ENCODE peak calls at places on chromosomes 1 and 21, in four cellular contexts. One of them, this sample, is unnamed.

GRCh38 chr1:205348559-205349477 is 7.9 kb downstream of the KLHDC8A start:
- DNase-seq in cardiac muscle cell: no peak
- DNase-seq in pancreas: no peak
- DNase-seq in endothelial cell of umbilical vein: no peak
- DNase-seq in this sample: no peak

GRCh38 chr21:44670642-44671432 is 4.1 kb upstream of the KRTAP12-2 start:
- DNase-seq in cardiac muscle cell: no peak
- DNase-seq in pancreas: no peak
- DNase-seq in endothelial cell of umbilical vein: no peak
- DNase-seq in this sample: no peak

GRCh38 chr1:224559971-224560728 is 56.0 kb upstream of the CNIH3 start:
- DNase-seq in cardiac muscle cell: no peak
- DNase-seq in pancreas: no peak
- DNase-seq in endothelial cell of umbilical vein: no peak
- DNase-seq in this sample: peak; percentile 79

GRCh38 chr1:226402615-226403521 is 5.0 kb downstream of the PARP1 start:
- DNase-seq in cardiac muscle cell: no peak
- DNase-seq in pancreas: peak; percentile 81
- DNase-seq in endothelial cell of umbilical vein: no peak
- DNase-seq in this sample: no peak

GRCh38 chr1:47432071-47433036 is 5.5 kb upstream of the FOXD2 start:
- DNase-seq in pancreas: peak; percentile 76
- DNase-seq in endothelial cell of umbilical vein: peak; percentile 80
- DNase-seq in cardiac muscle cell: peak; percentile 86
- DNase-seq in this sample: peak; percentile 81

GRCh38 chr21:15135867-15136629 is 71.2 kb upstream of the NRIP1 start:
- DNase-seq in pancreas: no peak
- DNase-seq in cardiac muscle cell: no peak
- DNase-seq in endothelial cell of umbilical vein: no peak
- DNase-seq in this sample: peak; percentile 43

GRCh38 chr1:231201375-231202124 is 39.5 kb upstream of the GNPAT start:
- DNase-seq in pancreas: no peak
- DNase-seq in endothelial cell of umbilical vein: no peak
- DNase-seq in cardiac muscle cell: no peak
- DNase-seq in this sample: no peak

GRCh38 chr1:64823691-64824476 is 79.0 kb downstream of the RAVER2 start:
- DNase-seq in endothelial cell of umbilical vein: peak; percentile 81
- DNase-seq in cardiac muscle cell: peak; percentile 86
- DNase-seq in pancreas: peak; percentile 62
- DNase-seq in this sample: peak; percentile 73

GRCh38 chr1:34162852-34163766 is 1.9 kb downstream of the CSMD2 start:
- DNase-seq in endothelial cell of umbilical vein: peak; percentile 20
- DNase-seq in cardiac muscle cell: peak; percentile 86
- DNase-seq in pancreas: peak; percentile 75
- DNase-seq in this sample: peak; percentile 71

GRCh38 chr21:32392299-32392879 is 423 bp downstream of the URB1 start:
- DNase-seq in endothelial cell of umbilical vein: peak; percentile 44
- DNase-seq in cardiac muscle cell: no peak
- DNase-seq in pancreas: no peak
- DNase-seq in this sample: peak; percentile 29

GRCh38 chr1:29823536-29823935 is 587.2 kb downstream of the PTPRU start:
- DNase-seq in endothelial cell of umbilical vein: no peak
- DNase-seq in cardiac muscle cell: no peak
- DNase-seq in pancreas: no peak
- DNase-seq in this sample: no peak

GRCh38 chr1:109630881-109631512 is 11.4 kb downstream of the AMPD2 start:
- DNase-seq in pancreas: no peak
- DNase-seq in cardiac muscle cell: no peak
- DNase-seq in endothelial cell of umbilical vein: no peak
- DNase-seq in this sample: no peak

GRCh38 chr1:50278352-50278878 is 144.8 kb downstream of the DMRTA2 start:
- DNase-seq in cardiac muscle cell: no peak
- DNase-seq in pancreas: no peak
- DNase-seq in endothelial cell of umbilical vein: no peak
- DNase-seq in this sample: no peak

GRCh38 chr1:167502192-167502551 is 16.2 kb downstream of the CD247 start:
- DNase-seq in cardiac muscle cell: no peak
- DNase-seq in endothelial cell of umbilical vein: no peak
- DNase-seq in pancreas: no peak
- DNase-seq in this sample: no peak

DNA sequence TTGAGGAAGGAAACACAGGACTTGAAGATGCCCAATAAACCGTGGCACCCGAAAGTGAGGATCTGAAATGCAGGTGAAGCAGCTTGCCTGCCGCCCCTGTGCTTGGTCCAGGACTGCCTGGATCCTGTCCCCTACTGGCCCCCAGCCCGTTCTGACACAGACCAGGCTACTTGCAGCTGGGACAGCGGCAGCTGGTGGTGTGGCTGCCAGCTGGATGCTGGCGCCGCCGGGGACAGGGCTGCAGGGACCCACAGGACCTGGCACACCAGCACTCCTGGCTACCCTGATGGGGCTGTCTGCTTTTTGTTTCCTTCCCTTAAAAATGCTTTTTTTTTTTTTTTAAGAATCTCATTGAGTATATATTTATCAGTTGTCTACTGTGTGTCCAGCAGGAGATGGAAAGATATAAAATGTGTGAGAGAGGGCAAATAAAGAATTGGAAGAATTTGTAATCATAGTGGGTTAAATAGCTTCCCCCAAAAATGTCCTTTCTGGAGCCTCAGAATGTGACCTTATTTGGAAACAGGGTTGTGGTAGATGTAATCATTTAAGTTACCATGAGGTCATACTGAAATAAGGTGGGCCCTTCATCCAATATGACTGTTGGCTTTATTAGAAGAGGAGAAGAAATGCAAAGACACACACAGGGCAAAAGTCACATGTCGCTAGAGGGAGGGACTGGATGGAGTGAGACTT is 165.6 kb downstream of the DSCAM start:
- DNase-seq in cardiac muscle cell: no peak
- DNase-seq in endothelial cell of umbilical vein: no peak
- DNase-seq in pancreas: no peak
- DNase-seq in this sample: no peak
- TF ChIP-seq CTCF in cardiac muscle cell: no peak
- TF ChIP-seq CTCF in endothelial cell of umbilical vein: no peak
- TF ChIP-seq CTCF in pancreas: no peak
- TF ChIP-seq CTCF in this sample: no peak

GRCh38 chr1:156547434-156547833 is 24.9 kb downstream of the IQGAP3 start:
- DNase-seq in pancreas: no peak
- DNase-seq in endothelial cell of umbilical vein: no peak
- DNase-seq in cardiac muscle cell: no peak
- DNase-seq in this sample: no peak
- H3K36me3 ChIP-seq in pancreas: no peaks in the 10 kb centered on the region
- H3K36me3 ChIP-seq in endothelial cell of umbilical vein: peaks cover 8% of the 10 kb centered on the region
- H3K36me3 ChIP-seq in cardiac muscle cell: no peaks in the 10 kb centered on the region
- H3K36me3 ChIP-seq in this sample: peaks cover 1% of the 10 kb centered on the region

DNA sequence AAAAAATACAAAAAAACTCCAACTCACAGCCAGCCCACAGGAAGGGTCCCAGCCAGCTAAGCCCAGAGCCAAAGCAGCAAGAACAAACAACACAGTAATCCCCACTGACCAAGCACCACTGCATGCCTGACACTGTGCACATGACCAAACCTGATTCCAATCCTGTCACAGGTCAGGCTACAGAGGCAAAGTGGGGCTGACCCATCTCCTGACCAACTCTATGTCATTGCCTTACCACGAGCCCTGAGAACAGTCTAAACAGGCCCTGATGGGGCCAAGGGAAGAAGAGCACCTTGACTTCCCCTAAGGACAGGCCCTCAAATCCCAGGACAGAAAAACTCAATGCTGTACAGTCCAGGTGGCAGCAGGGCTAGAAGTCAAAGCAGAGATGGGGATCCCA is 2.4 kb downstream of the LSS start:
- DNase-seq in endothelial cell of umbilical vein: no peak
- DNase-seq in pancreas: no peak
- DNase-seq in cardiac muscle cell: no peak
- DNase-seq in this sample: no peak
- H3K4me3 ChIP-seq in endothelial cell of umbilical vein: no peak overlapping the region
- H3K4me3 ChIP-seq in pancreas: no peak overlapping the region
- H3K4me3 ChIP-seq in cardiac muscle cell: no peak overlapping the region
- H3K4me3 ChIP-seq in this sample: no peak overlapping the region

DNA sequence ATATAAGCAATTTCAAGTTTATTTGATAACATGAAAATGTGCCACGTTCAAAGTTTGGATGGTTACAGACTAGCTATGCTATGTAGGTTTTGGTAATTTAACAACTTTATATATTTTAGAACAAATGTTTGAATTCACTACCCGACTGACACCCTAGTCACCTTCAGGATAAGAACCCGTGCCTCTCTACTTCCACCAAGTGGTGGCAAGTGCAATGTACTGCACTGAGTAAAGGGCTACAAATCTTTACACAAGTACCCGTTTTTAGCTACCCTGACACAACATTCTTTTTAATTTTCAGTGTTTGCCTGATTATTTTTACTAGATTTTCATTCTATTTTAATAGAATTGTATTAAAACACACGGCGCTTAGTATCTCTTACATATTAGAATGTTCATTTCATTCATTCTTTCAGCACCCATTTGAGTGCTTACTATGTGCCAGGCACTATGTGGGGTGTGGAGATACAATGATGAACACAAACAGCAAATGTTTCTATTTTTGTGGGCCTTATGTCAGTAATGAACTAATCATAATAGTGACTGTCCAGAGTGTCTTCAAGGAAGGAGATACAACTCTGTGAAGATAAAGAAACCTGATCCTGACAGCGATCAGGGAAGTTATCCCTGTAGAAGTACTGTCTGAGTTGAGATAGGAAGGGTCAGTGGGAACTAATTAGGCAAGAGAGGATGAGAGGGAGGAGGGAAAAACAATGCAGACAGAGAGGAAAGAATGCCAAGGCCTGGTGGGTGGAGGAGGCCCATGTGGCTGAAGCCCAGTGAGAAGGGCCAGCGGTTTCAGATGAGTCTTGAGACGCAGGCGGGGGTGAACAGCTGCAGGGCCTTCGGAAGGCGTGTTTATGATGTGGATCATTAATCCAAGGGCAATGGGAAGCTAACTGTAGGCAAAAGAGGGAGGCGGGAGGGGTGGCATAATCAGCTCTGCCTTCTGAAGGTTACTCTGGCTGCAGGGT is 3.8 kb downstream of the LCA5L start:
- DNase-seq in cardiac muscle cell: peak; percentile 68
- DNase-seq in pancreas: no peak
- DNase-seq in endothelial cell of umbilical vein: peak; percentile 47
- DNase-seq in this sample: peak; percentile 50
- TF ChIP-seq CTCF in cardiac muscle cell: peak; percentile 86
- TF ChIP-seq CTCF in pancreas: peak; percentile 72
- TF ChIP-seq CTCF in endothelial cell of umbilical vein: peak; percentile 70
- TF ChIP-seq CTCF in this sample: peak; percentile 66

GRCh38 chr1:203321273-203322052 is 16.1 kb downstream of the BTG2 start:
- DNase-seq in cardiac muscle cell: no peak
- DNase-seq in endothelial cell of umbilical vein: no peak
- DNase-seq in pancreas: no peak
- DNase-seq in this sample: no peak

GRCh38 chr1:203320546-203321272 is 15.4 kb downstream of the BTG2 start:
- DNase-seq in cardiac muscle cell: peak; percentile 76
- DNase-seq in pancreas: peak; percentile 76
- DNase-seq in endothelial cell of umbilical vein: peak; percentile 94
- DNase-seq in this sample: peak; percentile 76

GRCh38 chr1:203323587-203323986 is 18.3 kb downstream of the BTG2 start:
- DNase-seq in pancreas: no peak
- DNase-seq in cardiac muscle cell: no peak
- DNase-seq in endothelial cell of umbilical vein: no peak
- DNase-seq in this sample: no peak

GRCh38 chr1:203324103-203325003 is 19.0 kb downstream of the BTG2 start:
- DNase-seq in cardiac muscle cell: peak; percentile 48
- DNase-seq in endothelial cell of umbilical vein: no peak
- DNase-seq in pancreas: no peak
- DNase-seq in this sample: no peak

DNA sequence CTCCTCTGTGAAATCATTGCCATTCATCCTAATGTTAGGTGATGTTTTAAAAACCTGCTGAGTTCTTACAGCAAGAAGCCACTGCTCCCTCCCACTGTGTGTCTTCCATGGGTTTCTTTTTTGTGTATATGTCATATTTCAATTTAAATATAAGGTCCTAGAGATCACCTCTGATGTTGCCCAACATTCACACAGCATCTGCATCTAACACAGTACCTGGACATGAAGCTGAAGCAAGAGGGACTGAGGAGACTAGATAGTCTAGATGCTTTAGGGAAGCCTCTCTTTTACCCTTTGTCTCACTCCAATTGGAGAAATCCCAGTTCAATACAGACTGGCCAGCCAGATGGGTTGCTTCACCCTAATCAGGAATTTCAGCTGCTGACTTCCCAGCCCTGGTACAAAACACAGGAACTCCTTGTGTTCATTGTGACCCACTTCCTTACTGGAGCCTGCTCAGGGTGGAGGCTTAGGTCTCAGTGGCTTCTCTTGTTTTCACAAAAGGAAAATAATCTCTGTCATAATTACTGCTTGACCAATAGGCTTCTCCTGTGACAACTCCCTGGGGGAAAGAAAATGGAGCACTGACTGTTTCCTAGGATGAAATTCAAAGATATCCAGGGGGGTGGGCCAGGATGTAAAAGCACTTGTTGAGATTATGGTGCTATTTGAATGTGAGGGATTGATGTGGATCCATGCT is 17.3 kb downstream of the BTG2 start:
- DNase-seq in cardiac muscle cell: peak; percentile 86
- DNase-seq in pancreas: no peak
- DNase-seq in endothelial cell of umbilical vein: peak; percentile 83
- DNase-seq in this sample: no peak
- H3K36me3 ChIP-seq in cardiac muscle cell: no peaks in the 10 kb centered on the region
- H3K36me3 ChIP-seq in pancreas: no peaks in the 10 kb centered on the region
- H3K36me3 ChIP-seq in endothelial cell of umbilical vein: no peaks in the 10 kb centered on the region
- H3K36me3 ChIP-seq in this sample: no peaks in the 10 kb centered on the region

DNA sequence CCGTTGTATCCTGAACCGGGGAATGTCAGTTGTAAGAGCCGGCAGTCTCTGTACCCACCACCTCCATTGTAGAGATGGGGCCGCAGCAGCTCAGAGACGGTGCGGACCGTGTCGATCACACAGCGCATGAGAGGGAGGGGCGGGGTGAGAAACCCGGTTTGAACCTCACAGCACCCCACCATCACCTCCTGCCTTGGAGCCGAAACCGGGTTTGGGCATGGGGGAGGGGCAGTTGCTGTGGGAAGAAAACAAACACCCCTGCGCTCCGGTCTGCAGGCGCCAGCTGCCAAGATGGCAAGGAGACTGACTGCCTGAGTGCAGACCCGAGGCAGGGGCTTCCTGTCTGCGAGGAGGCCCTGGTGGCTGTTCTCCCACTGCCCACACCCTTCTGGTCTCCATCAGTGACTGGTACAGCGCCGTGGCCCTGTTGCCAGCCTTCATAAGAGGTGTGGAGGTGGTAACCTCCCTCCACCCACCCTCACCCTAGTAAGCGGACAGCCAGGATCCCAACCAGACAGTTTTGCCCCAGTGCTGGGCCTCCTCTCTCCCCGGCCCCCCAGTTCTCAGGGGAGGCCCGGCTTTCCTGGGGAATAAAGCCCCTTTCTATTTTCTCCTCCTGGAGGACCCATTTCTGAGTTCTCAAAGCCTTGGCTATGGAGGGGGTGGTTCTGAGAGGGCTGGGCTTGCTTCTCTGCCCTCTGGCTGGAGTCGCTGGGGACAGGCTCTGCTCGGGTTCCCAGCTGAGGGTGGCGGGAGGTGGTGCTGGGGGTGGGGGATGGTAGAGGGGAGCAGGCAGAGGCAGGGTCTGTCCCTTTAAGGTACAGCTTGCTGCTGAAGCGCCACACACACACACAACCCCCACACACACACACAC is 69.4 kb upstream of the SSBP3 start:
- DNase-seq in endothelial cell of umbilical vein: no peak
- DNase-seq in cardiac muscle cell: no peak
- DNase-seq in pancreas: no peak
- DNase-seq in this sample: no peak
- H3K4me3 ChIP-seq in endothelial cell of umbilical vein: no peak overlapping the region
- H3K4me3 ChIP-seq in cardiac muscle cell: no peak overlapping the region
- H3K4me3 ChIP-seq in pancreas: no peak overlapping the region
- H3K4me3 ChIP-seq in this sample: no peak overlapping the region

GRCh38 chr1:93980320-93980744 is 71.1 kb upstream of the GCLM start:
- DNase-seq in endothelial cell of umbilical vein: peak; percentile 14
- DNase-seq in pancreas: no peak
- DNase-seq in cardiac muscle cell: peak; percentile 25
- DNase-seq in this sample: no peak
- TF ChIP-seq CTCF in endothelial cell of umbilical vein: peak; percentile 48
- TF ChIP-seq CTCF in pancreas: peak; percentile 7
- TF ChIP-seq CTCF in cardiac muscle cell: peak; percentile 32
- TF ChIP-seq CTCF in this sample: peak; percentile 11

This sample was measured in bronchial epithelial cell.